ENCODE peak calls at places on chromosomes 3 and 15, in four cellular contexts. Z is neural progenitor cell, B is foreskin fibroblast, P is T-helper 2 cell. D is an unnamed sample.

GRCh38 chr3:101381809-101382208 is 61.4 kb upstream of the IMPG2 start:
- DNase-seq in Z (peak), B (peak), P (no peak), D (no peak)

GRCh38 chr3:184389384-184389783 is 9.5 kb downstream of the CHRD start:
- DNase-seq in Z (no peak), B (no peak), P (no peak), D (no peak)

GRCh38 chr3:43405888-43406636 is 119.7 kb downstream of the SNRK start:
- DNase-seq in Z (no peak), B (peak), P (no peak), D (no peak)

GRCh38 chr3:73144276-73144675 is 82.8 kb downstream of the EBLN2 start:
- DNase-seq in Z (no peak), B (peak), P (no peak), D (no peak)

GRCh38 chr3:194514626-194515025 is 27.8 kb upstream of the ATP13A3 start:
- DNase-seq in Z (no peak), B (no peak), P (no peak), D (no peak)

GRCh38 chr3:189272500-189273119 is 100.8 kb downstream of the TPRG1 start:
- DNase-seq in Z (peak), B (no peak), P (no peak), D (no peak)

GRCh38 chr15:40633178-40633577 is 39.1 kb downstream of the KNL1 start:
- DNase-seq in Z (no peak), B (peak), P (no peak), D (no peak)

GRCh38 chr15:60172147-60172546 is 168.0 kb downstream of the FOXB1 start:
- DNase-seq in Z (no peak), B (no peak), P (no peak), D (no peak)

GRCh38 chr15:40052604-40053003 is 13.6 kb upstream of the SRP14 start:
- DNase-seq in Z (no peak), B (no peak), P (no peak), D (no peak)

GRCh38 chr15:90211440-90212168 is 10.5 kb downstream of the SEMA4B start:
- DNase-seq in Z (no peak), B (no peak), P (no peak), D (no peak)